ENCODE peak calls at places on chromosome 2, in five cellular contexts. P is DMS153, M is tibial nerve, D is OCI-M1, K is M059J. L is an unnamed sample.

GRCh38 chr2:42008241-42008911 is 39.4 kb upstream of the PKDCC start:
- DNase-seq in P (no peak), M (no peak), D (no peak), K (peak; percentile 56), L (peak; percentile 12)

GRCh38 chr2:158999458-158999857 is 31.0 kb downstream of the TANC1 start:
- DNase-seq in P (no peak), M (no peak), D (peak; percentile 32), K (peak; percentile 64), L (peak; percentile 10)

GRCh38 chr2:111709321-111709720 is 174.7 kb downstream of the ANAPC1 start:
- DNase-seq in P (no peak), M (no peak), D (no peak), K (no peak), L (no peak)

GRCh38 chr2:236338495-236339184 is 74.4 kb upstream of the ASB18 start:
- DNase-seq in P (no peak), M (no peak), D (peak; percentile 8), K (peak; percentile 4), L (no peak)

GRCh38 chr2:46451131-46451711 is 28.1 kb upstream of the TMEM247 start:
- DNase-seq in P (no peak), M (no peak), D (no peak), K (peak; percentile 10), L (peak; percentile 63)

GRCh38 chr2:204664708-204665121 is 119.4 kb downstream of the PARD3B start:
- DNase-seq in P (no peak), M (no peak), D (no peak), K (peak; percentile 67), L (peak; percentile 83)

GRCh38 chr2:189370719-189371118 is 70.6 kb upstream of the WDR75 start:
- DNase-seq in P (no peak), M (no peak), D (no peak), K (peak; percentile 42), L (peak; percentile 82)

GRCh38 chr2:232492236-232492848 is 4.7 kb upstream of the ECEL1 start:
- DNase-seq in P (no peak), M (no peak), D (no peak), K (no peak), L (no peak)

GRCh38 chr2:168278424-168278888 is 31.1 kb upstream of the STK39 start:
- DNase-seq in P (peak; percentile 81), M (no peak), D (no peak), K (peak; percentile 93), L (peak; percentile 90)

GRCh38 chr2:100470898-100471514 is 724 bp downstream of the NMS start:
- DNase-seq in P (no peak), M (no peak), D (no peak), K (no peak), L (no peak)

GRCh38 chr2:205706769-205707375 is 24.6 kb downstream of the NRP2 start:
- DNase-seq in P (peak; percentile 61), M (no peak), D (peak; percentile 25), K (peak; percentile 93), L (peak; percentile 92)

GRCh38 chr2:28893488-28893887 is 979 bp upstream of the WDR43 start:
- DNase-seq in P (no peak), M (no peak), D (no peak), K (no peak), L (no peak)

GRCh38 chr2:54558976-54559410 is 102.9 kb downstream of the SPTBN1 start:
- DNase-seq in P (no peak), M (no peak), D (no peak), K (no peak), L (no peak)

GRCh38 chr2:98175811-98176210 is 88.8 kb downstream of the VWA3B start:
- DNase-seq in P (no peak), M (no peak), D (peak; percentile 9), K (no peak), L (no peak)

GRCh38 chr2:64504774-64505720 is 19.1 kb upstream of the AFTPH start:
- DNase-seq in P (no peak), M (no peak), D (no peak), K (no peak), L (no peak)

GRCh38 chr2:180690611-180691010 is 289.8 kb upstream of the UBE2E3 start:
- DNase-seq in P (no peak), M (no peak), D (no peak), K (peak; percentile 22), L (peak; percentile 68)

GRCh38 chr2:63658176-63658968 is 69.6 kb downstream of the MDH1 start:
- DNase-seq in P (no peak), M (no peak), D (no peak), K (peak; percentile 34), L (peak; percentile 77)

GRCh38 chr2:80499095-80499494 is 194.5 kb upstream of the LRRTM1 start:
- DNase-seq in P (no peak), M (no peak), D (peak; percentile 52), K (peak; percentile 54), L (peak; percentile 6)

GRCh38 chr2:216215991-216216390 is 106.8 kb downstream of the XRCC5 start:
- DNase-seq in P (no peak), M (no peak), D (peak; percentile 53), K (peak; percentile 50), L (peak; percentile 51)

GRCh38 chr2:144771348-144771747 is 251.4 kb upstream of the ZEB2 start:
- DNase-seq in P (no peak), M (no peak), D (no peak), K (no peak), L (no peak)

GRCh38 chr2:215699698-215700407 is 264.0 kb upstream of the FN1 start:
- DNase-seq in P (no peak), M (no peak), D (peak; percentile 72), K (no peak), L (no peak)

GRCh38 chr2:231364961-231365810 is 30.3 kb upstream of the B3GNT7 start:
- DNase-seq in P (peak; percentile 75), M (no peak), D (no peak), K (peak; percentile 91), L (peak; percentile 27)

GRCh38 chr2:84474176-84474575 is 15.1 kb upstream of the SUCLG1 start:
- DNase-seq in P (no peak), M (no peak), D (no peak), K (no peak), L (no peak)

GRCh38 chr2:207823865-207824264 is 54.2 kb upstream of the FZD5 start:
- DNase-seq in P (no peak), M (no peak), D (no peak), K (no peak), L (no peak)

GRCh38 chr2:205679410-205680009 is 2.8 kb upstream of the NRP2 start:
- DNase-seq in P (no peak), M (no peak), D (no peak), K (peak; percentile 40), L (no peak)

GRCh38 chr2:63729362-63729761 is 112.3 kb upstream of the UGP2 start:
- DNase-seq in P (no peak), M (no peak), D (no peak), K (no peak), L (no peak)

GRCh38 chr2:215022418-215022817 is 116.0 kb downstream of the ABCA12 start:
- DNase-seq in P (no peak), M (no peak), D (peak; percentile 20), K (peak; percentile 57), L (peak; percentile 79)

GRCh38 chr2:16025211-16025875 is 85.0 kb downstream of the MYCN start:
- DNase-seq in P (no peak), M (no peak), D (no peak), K (no peak), L (no peak)

GRCh38 chr2:84884396-84884795 is 3.5 kb upstream of the TRABD2A start:
- DNase-seq in P (no peak), M (no peak), D (no peak), K (no peak), L (no peak)

GRCh38 chr2:239539083-239539775 is 138.4 kb upstream of the HDAC4 start:
- DNase-seq in P (no peak), M (no peak), D (no peak), K (no peak), L (no peak)

GRCh38 chr2:212974692-212975091 is 176.7 kb downstream of the IKZF2 start:
- DNase-seq in P (no peak), M (no peak), D (peak; percentile 87), K (peak; percentile 83), L (peak; percentile 47)

GRCh38 chr2:173715483-173715882 is 249.7 kb downstream of the SP3 start:
- DNase-seq in P (no peak), M (no peak), D (no peak), K (peak; percentile 49), L (no peak)

GRCh38 chr2:69291004-69291650 is 95.9 kb downstream of the GFPT1 start:
- DNase-seq in P (no peak), M (no peak), D (no peak), K (peak; percentile 38), L (no peak)

GRCh38 chr2:207230261-207231105 is 64.7 kb upstream of the KLF7 start:
- DNase-seq in P (no peak), M (no peak), D (peak; percentile 71), K (no peak), L (peak; percentile 29)

L was measured in HCEC 1CT.